ENCODE peak calls at places on chromosomes 13 and 19, in four cellular contexts. O is uterus; Z is CD4-positive, alpha-beta T cell; X is psoas muscle. F is an unnamed sample.
A peak's percentile ranks its signal among the peaks of the same experiment; 100 is the strongest.

GRCh38 chr13:66501187-66501586 is 728.9 kb downstream of the PCDH9 start:
- DNase-seq in Z (no peak), O (no peak), X (no peak), F (no peak)

GRCh38 chr13:48478401-48478800 is 54.5 kb downstream of the RCBTB2 start:
- DNase-seq in Z (no peak), X (no peak), O (no peak), F (no peak)

GRCh38 chr19:14350302-14350701 is 30.9 kb upstream of the ADGRE5 start:
- DNase-seq in O (no peak), Z (no peak), X (no peak), F (no peak)

GRCh38 chr19:50465986-50466771 is 10.1 kb upstream of the EMC10 start:
- DNase-seq in X (peak; percentile 60), O (no peak), Z (no peak), F (no peak)

GRCh38 chr13:50919291-50919690 is 9.7 kb downstream of the RNASEH2B start:
- DNase-seq in X (no peak), Z (no peak), O (no peak), F (no peak)

GRCh38 chr13:75585153-75585552 is 35.6 kb downstream of the UCHL3 start:
- DNase-seq in O (no peak), X (no peak), Z (no peak), F (no peak)

GRCh38 chr13:109572389-109572788 is 214.0 kb downstream of the IRS2 start:
- DNase-seq in X (no peak), Z (no peak), O (no peak), F (no peak)

GRCh38 chr19:55346725-55347441 is 7.2 kb downstream of the KMT5C start:
- DNase-seq in O (no peak), X (peak; percentile 66), Z (no peak), F (no peak)

GRCh38 chr13:79481685-79482052 is 714 bp downstream of the NDFIP2 start:
- DNase-seq in Z (peak; percentile 19), X (no peak), O (no peak), F (no peak)

GRCh38 chr13:79480954-79481684 is at the start of gene NDFIP2:
- DNase-seq in O (peak; percentile 69), X (peak; percentile 87), Z (peak; percentile 69), F (peak; percentile 83)

GRCh38 chr13:79483302-79483701 is 2.3 kb downstream of the NDFIP2 start:
- DNase-seq in O (no peak), Z (no peak), X (no peak), F (no peak)

GRCh38 chr13:79485014-79485441 is 4.1 kb downstream of the NDFIP2 start:
- DNase-seq in Z (no peak), X (peak; percentile 14), O (no peak), F (no peak)

DNA sequence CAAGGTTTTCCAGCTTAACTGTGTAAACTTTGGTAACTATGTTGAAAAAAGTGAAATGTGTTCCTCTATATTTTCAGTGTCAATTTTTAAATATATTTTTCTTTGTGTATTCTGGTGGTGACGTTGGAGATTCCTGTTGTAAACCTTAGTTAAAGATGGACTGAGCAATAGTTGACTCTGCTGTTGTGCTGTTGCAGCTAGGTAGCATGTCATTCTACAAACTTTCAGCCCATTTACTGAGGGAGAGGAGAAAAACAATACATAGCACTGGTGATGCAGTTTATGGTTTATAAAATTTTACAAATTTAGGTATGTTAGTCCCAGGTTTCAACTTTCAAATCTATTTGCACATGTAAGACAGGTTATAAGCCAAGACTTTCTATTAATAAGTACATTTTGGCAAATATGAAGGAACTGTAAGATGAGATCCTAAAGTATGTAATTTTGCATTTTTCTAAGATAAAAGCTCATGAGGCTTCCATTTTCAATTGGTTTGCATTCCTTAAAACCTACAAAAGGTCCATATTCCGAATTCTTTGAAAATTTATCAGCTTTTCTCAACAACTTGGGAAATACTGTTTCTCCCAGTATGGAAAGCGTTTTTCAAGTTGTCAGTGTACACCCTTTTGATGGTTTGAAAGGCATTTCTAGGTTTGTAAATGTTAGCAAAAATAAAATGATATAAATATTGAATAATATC is 1.5 kb downstream of the NDFIP2 start:
- DNase-seq in X (no peak), Z (no peak), O (no peak), F (no peak)
- H3K27me3 ChIP-seq in X (no peaks in the 10 kb centered on the region), Z (no peaks in the 10 kb centered on the region), O (no peaks in the 10 kb centered on the region), F (no peaks in the 10 kb centered on the region)

DNA sequence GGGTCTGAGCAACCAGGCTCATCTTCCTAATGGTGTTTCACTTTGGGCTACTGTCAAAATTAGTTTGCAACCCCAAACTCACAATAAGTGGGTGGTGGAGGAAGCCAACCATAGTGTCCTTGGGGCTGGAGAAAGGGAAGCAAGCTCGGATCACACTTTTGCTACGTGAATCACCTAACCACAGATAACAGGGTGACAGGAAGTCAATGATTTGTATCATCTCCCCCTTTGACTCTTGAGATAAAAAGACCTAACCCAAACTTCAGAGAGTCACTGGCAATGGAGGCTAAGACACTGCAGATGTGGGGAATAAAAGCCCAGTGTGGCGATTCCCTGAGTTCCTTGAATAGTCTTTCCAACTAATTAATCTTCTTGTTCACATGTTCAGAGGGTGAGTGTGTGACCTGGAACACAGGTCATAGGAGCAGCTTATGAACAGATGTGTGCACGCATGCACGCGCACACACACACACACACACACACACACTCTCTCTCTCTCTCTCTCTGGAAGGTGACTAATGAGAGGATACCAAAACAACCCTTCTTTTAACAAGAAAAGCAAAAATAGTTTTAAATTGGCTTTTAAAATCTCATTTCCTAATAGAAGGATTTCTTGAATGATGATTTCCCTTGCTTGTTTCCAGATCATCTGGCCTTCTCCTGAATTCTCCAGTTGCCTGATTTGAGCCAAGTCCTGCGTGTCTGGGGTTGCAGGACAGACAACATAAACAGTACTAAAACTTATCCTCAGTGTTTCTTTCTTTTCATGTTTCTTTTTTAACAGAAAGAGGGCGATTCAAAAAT is 21.2 kb upstream of the DOCK9 start:
- DNase-seq in Z (peak; percentile 24), X (no peak), O (no peak), F (no peak)
- H3K27me3 ChIP-seq in Z (no peaks in the 10 kb centered on the region), X (no peaks in the 10 kb centered on the region), O (no peaks in the 10 kb centered on the region), F (no peaks in the 10 kb centered on the region)

DNA sequence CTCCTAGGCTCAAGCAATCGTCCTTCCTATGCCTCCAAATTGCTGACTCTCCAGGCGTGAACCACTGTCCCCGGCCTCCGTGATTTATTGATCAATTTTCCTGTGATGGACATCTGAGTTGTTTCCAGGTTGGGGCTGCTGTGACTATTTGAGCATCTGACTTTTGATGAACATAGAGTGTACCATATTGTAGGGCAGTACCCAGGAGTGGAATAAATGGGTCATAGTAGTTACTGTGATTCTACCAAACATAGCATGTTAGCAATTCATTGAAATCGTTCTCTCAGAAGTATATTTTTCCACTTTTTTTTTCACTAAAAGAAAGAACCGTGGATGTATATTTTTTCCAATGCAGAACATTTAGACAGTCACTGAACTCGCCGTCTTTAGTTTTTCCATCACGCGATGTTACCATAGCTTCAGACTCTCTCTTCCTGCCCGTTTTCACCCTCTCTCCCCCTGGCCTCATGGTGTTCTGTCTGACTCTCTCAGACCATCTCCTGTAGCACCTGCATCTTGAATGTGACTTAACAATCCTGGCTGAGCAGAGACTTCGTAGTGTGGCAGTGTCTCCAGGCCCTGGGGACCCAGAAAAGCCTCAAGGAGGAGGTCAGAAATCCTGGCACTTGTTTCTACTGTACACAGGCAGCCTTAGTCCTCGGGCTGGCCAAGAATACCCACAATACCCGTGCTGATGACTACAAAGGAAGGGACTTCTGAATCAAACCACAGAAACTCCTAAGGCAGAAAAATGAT is 3.2 kb upstream of the RASGRP4 start:
- DNase-seq in O (no peak), X (no peak), Z (no peak), F (no peak)
- H3K27me3 ChIP-seq in O (no peaks in the 10 kb centered on the region), X (no peaks in the 10 kb centered on the region), Z (peaks cover 4% of the 10 kb centered on the region), F (peaks cover 45% of the 10 kb centered on the region)

GRCh38 chr19:6455924-6456323 is 3.7 kb downstream of the SLC25A23 start:
- DNase-seq in X (no peak), O (no peak), Z (no peak), F (no peak)

GRCh38 chr19:6460099-6460884 is 700 bp upstream of the SLC25A23 start:
- DNase-seq in Z (peak; percentile 97), O (peak; percentile 96), X (peak; percentile 99), F (peak; percentile 97)

GRCh38 chr19:6458695-6459355 is 767 bp downstream of the SLC25A23 start:
- DNase-seq in X (no peak), O (no peak), Z (no peak), F (no peak)

GRCh38 chr19:6457958-6458694 is 1.5 kb downstream of the SLC25A23 start:
- DNase-seq in O (peak; percentile 27), Z (no peak), X (no peak), F (no peak)

DNA sequence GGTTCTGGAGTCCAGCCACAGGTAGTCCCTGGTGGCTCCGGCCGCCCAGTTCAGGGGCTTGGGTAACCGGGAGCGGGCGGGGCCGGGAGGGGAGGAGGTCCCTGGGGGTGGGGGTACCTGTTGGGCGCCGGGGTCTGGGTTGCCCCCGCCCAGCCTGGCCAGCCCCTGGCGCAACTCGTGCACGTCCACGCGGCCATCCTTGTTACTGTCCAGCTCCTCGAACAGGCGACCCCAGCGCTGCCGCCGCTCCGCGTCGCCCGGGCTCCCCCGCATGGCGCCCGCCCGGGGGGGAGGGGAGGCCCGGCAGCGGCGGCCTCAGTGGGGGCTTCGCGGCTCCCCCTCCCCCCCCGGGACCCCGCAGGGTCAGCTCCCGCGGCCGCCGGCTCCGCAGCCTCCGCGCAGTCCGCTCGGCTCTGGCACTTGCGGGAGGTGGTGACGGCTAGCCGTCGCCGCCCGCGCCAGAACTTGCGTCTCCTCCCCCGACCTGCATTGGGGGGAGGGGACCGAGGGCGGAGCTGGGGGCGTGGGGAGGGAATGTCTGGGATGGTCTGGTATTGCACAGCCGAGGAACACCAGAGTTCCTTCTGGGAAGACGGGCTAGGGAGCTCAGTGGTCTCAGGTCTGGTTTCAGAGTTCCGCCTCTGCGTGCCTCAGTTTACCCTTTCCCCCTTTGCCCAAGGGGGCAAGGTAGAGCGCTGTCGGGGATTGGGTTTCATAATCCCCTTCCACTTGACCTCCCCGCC is at the start of gene SLC25A23:
- DNase-seq in O (peak; percentile 69), X (peak; percentile 68), Z (peak; percentile 49), F (peak; percentile 76)
- H3K27me3 ChIP-seq in O (no peaks in the 10 kb centered on the region), X (peaks cover 19% of the 10 kb centered on the region), Z (no peaks in the 10 kb centered on the region), F (peaks cover 23% of the 10 kb centered on the region)